ENCODE peak calls at places on chromosomes 13 and 19, in seven cellular contexts. E, Y, S, A, M, T and U are unnamed samples.

GRCh38 chr19:10928563-10929401 is at the start of the genes TIMM29 and YIPF2:
- DNase-seq in E (peak; percentile 95), Y (peak; percentile 98), S (peak; percentile 98), A (peak; percentile 98), M (peak; percentile 99), T (peak; percentile 98), U (peak; percentile 80)

GRCh38 chr19:19461671-19462622 is 53.4 kb downstream of the TSSK6 start:
- DNase-seq in E (peak; percentile 54), Y (no peak), S (peak; percentile 93), A (peak; percentile 70), M (peak; percentile 90), T (peak; percentile 44), U (no peak)

GRCh38 chr19:16825312-16826168 is 3.7 kb upstream of the SIN3B start:
- DNase-seq in E (peak; percentile 58), Y (peak; percentile 48), S (peak; percentile 60), A (peak; percentile 71), M (peak; percentile 83), T (peak; percentile 60), U (no peak)

GRCh38 chr13:44762946-44763345 is 186.8 kb upstream of the TSC22D1 start:
- DNase-seq in E (no peak), Y (no peak), S (no peak), A (no peak), M (no peak), T (no peak), U (no peak)

GRCh38 chr13:98207411-98207810 is 30.3 kb upstream of the RNF113B start:
- DNase-seq in E (no peak), Y (no peak), S (no peak), A (no peak), M (no peak), T (no peak), U (no peak)

GRCh38 chr13:99383946-99384345 is 76.7 kb upstream of the GPR183 start:
- DNase-seq in E (no peak), Y (no peak), S (no peak), A (no peak), M (no peak), T (no peak), U (no peak)

GRCh38 chr19:46474211-46474610 is 2.8 kb upstream of the PNMA8A start:
- DNase-seq in E (no peak), Y (peak; percentile 96), S (no peak), A (no peak), M (no peak), T (no peak), U (no peak)

GRCh38 chr13:31199527-31199848 is 287 bp upstream of the B3GLCT start:
- DNase-seq in E (no peak), Y (no peak), S (no peak), A (no peak), M (no peak), T (no peak), U (no peak)

GRCh38 chr13:109737606-109738005 is 48.8 kb downstream of the IRS2 start:
- DNase-seq in E (peak; percentile 76), Y (peak; percentile 69), S (no peak), A (peak; percentile 34), M (no peak), T (no peak), U (no peak)

GRCh38 chr13:106503272-106503671 is 32.2 kb downstream of the EFNB2 start:
- DNase-seq in E (no peak), Y (no peak), S (no peak), A (no peak), M (no peak), T (no peak), U (no peak)

GRCh38 chr19:32220951-32221350 is 124.5 kb upstream of the ZNF507 start:
- DNase-seq in E (no peak), Y (no peak), S (no peak), A (no peak), M (no peak), T (no peak), U (no peak)
- TF ChIP-seq CTCF in E (no peak), Y (no peak), S (no peak), A (no peak), M (no peak), T (no peak), U (no peak)

GRCh38 chr19:15810335-15810734 is 5.1 kb downstream of the OR10H1 start:
- DNase-seq in E (no peak), Y (peak; percentile 38), S (no peak), A (no peak), M (no peak), T (no peak), U (no peak)
- TF ChIP-seq CTCF in E (no peak), Y (no peak), S (no peak), A (no peak), M (no peak), T (peak; percentile 12), U (no peak)

DNA sequence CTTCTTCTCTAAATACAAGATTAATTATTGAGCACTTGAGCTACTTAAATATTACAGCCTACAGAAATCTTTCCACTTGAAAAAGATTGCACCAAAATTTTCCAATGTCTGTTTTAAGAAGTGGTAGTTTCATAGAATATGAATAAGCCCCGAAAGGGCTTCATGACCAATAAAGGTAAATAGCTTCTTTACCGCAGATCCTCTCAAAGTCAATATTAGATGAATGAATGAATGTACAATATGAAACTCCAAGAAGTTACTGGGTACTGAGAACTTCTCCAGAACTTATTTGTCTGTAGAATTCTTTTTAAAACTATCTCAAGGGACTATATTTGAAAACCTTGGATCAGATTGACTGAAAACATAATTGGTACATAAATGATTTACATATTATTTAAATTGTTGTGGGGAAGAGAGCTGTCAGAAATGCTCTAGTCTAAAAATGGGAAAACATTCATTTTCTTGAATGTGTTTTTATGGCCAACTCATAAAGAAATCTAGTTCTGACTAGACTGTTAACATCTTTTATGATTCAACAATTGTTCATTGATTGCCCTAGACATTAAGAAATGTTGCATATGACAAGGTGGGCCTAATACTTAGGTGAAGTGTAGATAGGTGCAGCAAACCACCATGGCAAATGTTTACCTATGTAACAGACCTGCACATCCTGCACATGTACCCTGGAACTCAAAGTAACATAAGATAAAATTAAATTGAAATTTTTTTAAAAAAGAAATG is 227.0 kb downstream of the SPRY2 start:
- DNase-seq in E (no peak), Y (no peak), S (no peak), A (no peak), M (no peak), T (no peak), U (no peak)
- TF ChIP-seq CTCF in E (no peak), Y (no peak), S (no peak), A (no peak), M (no peak), T (no peak), U (no peak)

GRCh38 chr19:1590641-1591397 is 1.8 kb downstream of the MBD3 start:
- DNase-seq in E (no peak), Y (no peak), S (no peak), A (peak; percentile 21), M (peak; percentile 61), T (no peak), U (no peak)
- TF ChIP-seq CTCF in E (peak; percentile 25), Y (no peak), S (no peak), A (peak; percentile 17), M (peak; percentile 46), T (no peak), U (no peak)

GRCh38 chr13:27176772-27177171 is 5.2 kb upstream of the USP12 start:
- DNase-seq in E (no peak), Y (no peak), S (no peak), A (no peak), M (no peak), T (no peak), U (no peak)

GRCh38 chr13:27182844-27183497 is 11.4 kb upstream of the USP12 start:
- DNase-seq in E (peak; percentile 97), Y (peak; percentile 60), S (peak; percentile 81), A (peak; percentile 81), M (no peak), T (peak; percentile 75), U (no peak)

GRCh38 chr13:27174766-27175455 is 3.3 kb upstream of the USP12 start:
- DNase-seq in E (no peak), Y (no peak), S (no peak), A (no peak), M (no peak), T (no peak), U (no peak)

GRCh38 chr13:27182054-27182453 is 10.4 kb upstream of the USP12 start:
- DNase-seq in E (no peak), Y (no peak), S (no peak), A (no peak), M (no peak), T (no peak), U (no peak)

DNA sequence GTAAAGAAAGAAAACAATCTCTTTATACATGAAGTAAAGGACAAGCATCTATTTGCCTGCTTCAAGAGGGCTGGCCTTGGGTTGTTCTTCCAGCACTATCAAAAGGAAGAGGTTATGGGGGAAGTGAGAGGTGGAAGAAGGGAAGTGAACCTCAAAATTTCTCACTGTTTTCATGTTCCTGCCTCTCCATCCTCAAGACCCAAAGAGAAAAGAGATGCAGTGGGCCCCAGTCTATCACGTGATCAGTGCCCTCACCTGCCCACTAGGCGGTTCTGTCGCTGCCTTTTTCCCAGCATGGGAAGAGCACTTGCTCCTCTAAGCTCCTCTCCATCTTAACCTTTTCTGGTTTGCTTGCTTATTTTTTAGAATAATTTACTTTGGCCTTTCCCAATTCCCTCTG is 6.2 kb upstream of the USP12 start:
- DNase-seq in E (no peak), Y (no peak), S (no peak), A (no peak), M (peak; percentile 87), T (no peak), U (no peak)
- TF ChIP-seq CTCF in E (no peak), Y (peak; percentile 35), S (no peak), A (no peak), M (peak; percentile 51), T (no peak), U (no peak)

GRCh38 chr19:13530720-13531119 is 24.4 kb upstream of the CACNA1A start:
- DNase-seq in E (no peak), Y (no peak), S (no peak), A (no peak), M (peak; percentile 31), T (no peak), U (no peak)

GRCh38 chr19:13521066-13521465 is 14.8 kb upstream of the CACNA1A start:
- DNase-seq in E (no peak), Y (no peak), S (no peak), A (no peak), M (no peak), T (no peak), U (no peak)

DNA sequence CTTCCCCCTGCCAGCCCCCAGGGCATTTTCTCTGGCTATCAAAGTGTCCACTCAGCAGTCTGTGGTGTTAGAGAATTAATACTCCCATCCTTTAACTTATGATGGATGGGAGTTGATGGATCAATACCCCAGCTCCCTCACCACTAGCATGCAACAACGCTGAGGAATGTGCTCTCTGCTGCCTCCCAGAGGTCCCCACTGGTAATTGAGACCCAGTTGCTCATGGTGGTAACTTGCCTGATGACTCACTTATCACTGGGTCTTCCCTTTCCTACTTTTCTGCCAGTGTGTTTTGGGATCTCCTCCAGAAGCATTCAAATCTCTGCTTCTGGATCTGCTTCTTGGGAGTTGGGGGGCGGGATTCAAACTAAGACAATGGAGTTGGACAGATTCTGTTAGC is 20.3 kb upstream of the CACNA1A start:
- DNase-seq in E (no peak), Y (peak; percentile 6), S (no peak), A (no peak), M (peak; percentile 77), T (no peak), U (no peak)
- TF ChIP-seq CTCF in E (peak; percentile 19), Y (peak; percentile 50), S (no peak), A (no peak), M (peak; percentile 82), T (no peak), U (no peak)

DNA sequence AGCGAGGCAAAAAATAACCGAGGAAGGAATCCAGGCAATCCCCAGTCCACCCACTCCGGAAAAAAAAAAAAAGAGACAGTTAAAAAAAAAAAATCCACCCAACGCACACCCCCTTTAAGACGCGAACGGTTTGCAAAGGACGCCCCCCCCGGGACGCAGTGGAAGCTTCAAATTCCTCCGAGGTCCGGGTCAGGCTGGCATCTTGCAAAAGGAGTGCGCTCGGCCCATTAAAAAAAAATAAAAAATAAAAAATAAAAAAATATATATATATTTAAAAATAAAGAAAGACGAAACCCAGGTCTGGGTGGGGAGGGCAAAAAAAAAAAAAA is 235 bp upstream of the CACNA1A start:
- DNase-seq in E (peak; percentile 28), Y (no peak), S (no peak), A (no peak), M (peak; percentile 58), T (no peak), U (no peak)
- TF ChIP-seq CTCF in E (no peak), Y (no peak), S (no peak), A (no peak), M (peak; percentile 5), T (no peak), U (no peak)